ENCODE peak calls at places on chromosomes 11 and 22, in six cellular contexts. U is neural crest cell; V is stimulated activated CD4-positive, alpha-beta T cell treated with anti-CD3 and anti-CD28 coated beads, Interleukin-2, amount 100 ng/mL, for 48 hours; G is PC-3; R is HCEC 1CT; B is amygdala. D is an unnamed sample.

GRCh38 chr22:49292909-49293308 is 534.8 kb downstream of the BRD1 start:
- DNase-seq in U (no peak), V (no peak), G (no peak), R (no peak), B (no peak), D (no peak)

GRCh38 chr11:44920451-44920850 is 30.2 kb downstream of the TP53I11 start:
- DNase-seq in U (no peak), V (no peak), G (no peak), R (no peak), B (no peak), D (no peak)

GRCh38 chr11:62048101-62048500 is 75.7 kb upstream of the INCENP start:
- DNase-seq in U (no peak), V (no peak), G (peak), R (no peak), B (no peak), D (peak)

GRCh38 chr11:15720460-15720859 is 605.7 kb downstream of the INSC start:
- DNase-seq in U (no peak), V (no peak), G (no peak), R (no peak), B (no peak), D (no peak)

GRCh38 chr22:27709919-27710452 is 91.6 kb downstream of the MN1 start:
- DNase-seq in U (no peak), V (no peak), G (no peak), R (no peak), B (no peak), D (no peak)

GRCh38 chr11:38019072-38019775 is 1421.2 kb upstream of the RAG2 start:
- DNase-seq in U (no peak), V (no peak), G (peak), R (no peak), B (no peak), D (peak)

GRCh38 chr22:17272511-17272991 is 53.3 kb upstream of the ADA2 start:
- DNase-seq in U (no peak), V (no peak), G (no peak), R (no peak), B (no peak), D (no peak)

GRCh38 chr22:20116376-20116950 is 559 bp downstream of the RANBP1 start:
- DNase-seq in U (no peak), V (no peak), G (no peak), R (no peak), B (no peak), D (no peak)

GRCh38 chr11:1573077-1573846 is 1.2 kb upstream of the DUSP8 start:
- DNase-seq in U (no peak), V (no peak), G (no peak), R (no peak), B (no peak), D (peak)

GRCh38 chr22:47816121-47816915 is 1053.9 kb downstream of the TBC1D22A start:
- DNase-seq in U (no peak), V (no peak), G (no peak), R (no peak), B (no peak), D (no peak)

GRCh38 chr22:26592368-26593015 is 2.6 kb upstream of the TPST2 start:
- DNase-seq in U (no peak), V (no peak), G (no peak), R (no peak), B (no peak), D (no peak)

GRCh38 chr11:134447696-134448095 is 35.7 kb upstream of the B3GAT1 start:
- DNase-seq in U (no peak), V (no peak), G (no peak), R (no peak), B (no peak), D (no peak)

GRCh38 chr22:17198188-17199130 is 20.8 kb downstream of the ADA2 start:
- DNase-seq in U (peak), V (no peak), G (no peak), R (no peak), B (no peak), D (no peak)

GRCh38 chr22:37654556-37655251 is 3.8 kb upstream of the PDXP start:
- DNase-seq in U (no peak), V (no peak), G (no peak), R (no peak), B (no peak), D (no peak)

GRCh38 chr22:16824718-16825687 is at the start of gene XKR3:
- DNase-seq in U (no peak), V (peak), G (peak), R (no peak), B (no peak), D (peak)

GRCh38 chr22:44426981-44427380 is 71.1 kb downstream of the RTL6 start:
- DNase-seq in U (no peak), V (no peak), G (no peak), R (no peak), B (no peak), D (no peak)

GRCh38 chr11:85620243-85620642 is 6.9 kb downstream of the DLG2 start:
- DNase-seq in U (no peak), V (no peak), G (no peak), R (no peak), B (no peak), D (no peak)

GRCh38 chr11:33936745-33937612 is 45.1 kb upstream of the LMO2 start:
- DNase-seq in U (no peak), V (no peak), G (no peak), R (no peak), B (no peak), D (peak)

GRCh38 chr11:113992459-113993105 is 17.7 kb downstream of the HTR3A start:
- DNase-seq in U (no peak), V (no peak), G (no peak), R (no peak), B (no peak), D (no peak)

GRCh38 chr11:64107300-64107699 is 58.6 kb downstream of the MACROD1 start:
- DNase-seq in U (no peak), V (no peak), G (no peak), R (no peak), B (no peak), D (no peak)

GRCh38 chr11:19980388-19980787 is 179.9 kb downstream of the DBX1 start:
- DNase-seq in U (no peak), V (no peak), G (no peak), R (no peak), B (no peak), D (no peak)

GRCh38 chr11:106815209-106815608 is 203.1 kb downstream of the GUCY1A2 start:
- DNase-seq in U (no peak), V (no peak), G (no peak), R (no peak), B (no peak), D (no peak)

GRCh38 chr11:111624602-111625001 is 22.4 kb downstream of the SIK2 start:
- DNase-seq in U (no peak), V (no peak), G (no peak), R (no peak), B (no peak), D (no peak)

GRCh38 chr11:3138178-3139085 is 26.7 kb downstream of the OSBPL5 start:
- DNase-seq in U (no peak), V (no peak), G (no peak), R (no peak), B (no peak), D (no peak)

GRCh38 chr11:57791321-57792059 is 29.9 kb downstream of the CTNND1 start:
- DNase-seq in U (no peak), V (no peak), G (no peak), R (no peak), B (no peak), D (no peak)

GRCh38 chr11:64186205-64187165 is 514 bp downstream of the STIP1 start:
- DNase-seq in U (no peak), V (peak), G (no peak), R (no peak), B (no peak), D (peak)

GRCh38 chr22:43078522-43078921 is 10.7 kb downstream of the TTLL1 start:
- DNase-seq in U (no peak), V (no peak), G (no peak), R (no peak), B (no peak), D (peak)

GRCh38 chr11:3093281-3094191 is 36.3 kb upstream of the CARS1 start:
- DNase-seq in U (no peak), V (no peak), G (no peak), R (no peak), B (no peak), D (peak)

GRCh38 chr22:24155597-24156145 is 25.6 kb upstream of the SUSD2 start:
- DNase-seq in U (peak), V (peak), G (peak), R (peak), B (no peak), D (peak)

GRCh38 chr11:3703383-3703782 is 32.2 kb upstream of the CHRNA10 start:
- DNase-seq in U (no peak), V (no peak), G (no peak), R (no peak), B (no peak), D (no peak)

GRCh38 chr11:69605737-69606526 is 35.0 kb upstream of the CCND1 start:
- DNase-seq in U (no peak), V (no peak), G (no peak), R (no peak), B (no peak), D (no peak)

GRCh38 chr11:57890521-57890920 is 128.9 kb downstream of the CTNND1 start:
- DNase-seq in U (no peak), V (no peak), G (no peak), R (no peak), B (no peak), D (no peak)

D was measured in M059J.